ENCODE peak calls at places on chromosome 15, in four cellular contexts. Q, J, S and P are unnamed samples.

GRCh38 chr15:57395292-57395691 is 19.0 kb downstream of the CGNL1 start:
- DNase-seq in Q (no peak), S (no peak), J (no peak), P (no peak)

GRCh38 chr15:90064931-90065681 is 37.2 kb downstream of the IDH2 start:
- DNase-seq in Q (no peak), S (peak), J (peak), P (no peak)

GRCh38 chr15:100433304-100433703 is 91.5 kb upstream of the ADAMTS17 start:
- DNase-seq in S (no peak), J (no peak), Q (no peak), P (no peak)

GRCh38 chr15:48084759-48085420 is 35.9 kb upstream of the SLC24A5 start:
- DNase-seq in Q (no peak), S (no peak), J (no peak), P (no peak)

GRCh38 chr15:20344601-20345400 is 196.8 kb downstream of the GOLGA6L6 start:
- DNase-seq in S (peak), J (no peak), Q (no peak), P (peak)

GRCh38 chr15:78087944-78088772 is 4.2 kb upstream of the SH2D7 start:
- DNase-seq in J (peak), S (peak), Q (peak), P (no peak)

GRCh38 chr15:48177383-48177874 is 666 bp downstream of the MYEF2 start:
- DNase-seq in Q (peak), S (no peak), J (no peak), P (no peak)

GRCh38 chr15:89893027-89893426 is 767 bp downstream of the AP3S2 start:
- DNase-seq in S (no peak), J (no peak), Q (no peak), P (no peak)

GRCh38 chr15:69574506-69574905 is 121.9 kb downstream of the RPLP1 start:
- DNase-seq in Q (no peak), J (no peak), S (no peak), P (no peak)

GRCh38 chr15:56698268-56698667 is 35.0 kb downstream of the ZNF280D start:
- DNase-seq in J (no peak), Q (no peak), S (no peak), P (no peak)

GRCh38 chr15:69160976-69161877 is 792 bp downstream of the GLCE start:
- DNase-seq in J (peak), S (no peak), Q (peak), P (peak)

GRCh38 chr15:68586274-68586961 is 7.6 kb downstream of the CORO2B start:
- DNase-seq in Q (no peak), S (no peak), J (no peak), P (peak)

GRCh38 chr15:90610220-90610619 is 80.5 kb downstream of the CRTC3 start:
- DNase-seq in J (no peak), Q (no peak), S (no peak), P (no peak)

GRCh38 chr15:43702701-43703433 is 9.2 kb downstream of the CKMT1A start:
- DNase-seq in J (no peak), S (no peak), Q (no peak), P (no peak)

GRCh38 chr15:28978661-28979060 is 92.9 kb downstream of the APBA2 start:
- DNase-seq in S (no peak), Q (no peak), J (no peak), P (no peak)

GRCh38 chr15:41844814-41845213 is 6.2 kb downstream of the PLA2G4B start:
- DNase-seq in S (no peak), Q (no peak), J (no peak), P (no peak)

GRCh38 chr15:63196846-63197245 is 7.4 kb downstream of the RAB8B start:
- DNase-seq in S (no peak), Q (no peak), J (no peak), P (no peak)

GRCh38 chr15:72785452-72786243 is 2.1 kb upstream of the ADPGK start:
- DNase-seq in Q (no peak), J (no peak), S (no peak), P (no peak)

GRCh38 chr15:25690673-25691543 is 172.2 kb downstream of the ATP10A start:
- DNase-seq in S (peak), Q (no peak), J (peak), P (peak)

GRCh38 chr15:39079296-39079834 is 501.5 kb upstream of the THBS1 start:
- DNase-seq in J (no peak), Q (no peak), S (peak), P (no peak)

GRCh38 chr15:43067717-43068461 is 37.9 kb downstream of the UBR1 start:
- DNase-seq in J (no peak), S (no peak), Q (no peak), P (no peak)

GRCh38 chr15:80620141-80620540 is 75.0 kb upstream of the ABHD17C start:
- DNase-seq in J (no peak), S (no peak), Q (no peak), P (no peak)